ENCODE peak calls at places on chromosomes 12 and 14, in five cellular contexts. A is T-helper 2 cell; V is kidney tubule cell; F is NCI-H1436 treated with DMSO at 0.1 percent for 48 hours; Y is CD4-positive, alpha-beta memory T cell. W is an unnamed sample.

GRCh38 chr12:6821674-6822433 is at the start of gene GPR162:
- DNase-seq in A (no peak), V (no peak), F (no peak), Y (no peak), W (peak)

GRCh38 chr14:36339817-36340216 is 19.4 kb upstream of the MBIP start:
- DNase-seq in A (no peak), V (no peak), F (no peak), Y (no peak), W (no peak)

GRCh38 chr12:93742086-93742934 is 65.1 kb downstream of the CRADD start:
- DNase-seq in A (peak), V (peak), F (no peak), Y (peak), W (peak)

GRCh38 chr12:18400186-18400585 is 138.9 kb downstream of the PIK3C2G start:
- DNase-seq in A (no peak), V (no peak), F (no peak), Y (no peak), W (no peak)

GRCh38 chr12:122166422-122167327 is 7.3 kb downstream of the IL31 start:
- DNase-seq in A (peak), V (no peak), F (no peak), Y (no peak), W (no peak)

GRCh38 chr12:70645494-70646317 is 8.5 kb upstream of the PTPRB start:
- DNase-seq in A (no peak), V (peak), F (no peak), Y (no peak), W (peak)

GRCh38 chr12:59084758-59085383 is 164.6 kb upstream of the LRIG3 start:
- DNase-seq in A (no peak), V (no peak), F (no peak), Y (no peak), W (no peak)

GRCh38 chr14:68199465-68200145 is 380.0 kb downstream of the RAD51B start:
- DNase-seq in A (no peak), V (peak), F (no peak), Y (no peak), W (no peak)

GRCh38 chr12:2884810-2885209 is 5.9 kb upstream of the TULP3 start:
- DNase-seq in A (no peak), V (peak), F (no peak), Y (no peak), W (peak)

GRCh38 chr14:76293923-76294322 is 82.0 kb upstream of the ESRRB start:
- DNase-seq in A (no peak), V (peak), F (no peak), Y (no peak), W (peak)

GRCh38 chr14:64417042-64417770 is 29.1 kb downstream of the MTHFD1 start:
- DNase-seq in A (no peak), V (peak), F (no peak), Y (no peak), W (no peak)

GRCh38 chr12:14691560-14691959 is 4.8 kb downstream of the GUCY2C start:
- DNase-seq in A (no peak), V (no peak), F (no peak), Y (no peak), W (peak)

GRCh38 chr12:49707127-49707811 is at the start of gene FMNL3:
- DNase-seq in A (peak), V (peak), F (peak), Y (peak), W (peak)

GRCh38 chr12:123027726-123028445 is 47.4 kb downstream of the ARL6IP4 start:
- DNase-seq in A (no peak), V (no peak), F (no peak), Y (no peak), W (no peak)

GRCh38 chr12:67925077-67925476 is 64.2 kb upstream of the IFNG-AS1 start:
- DNase-seq in A (no peak), V (no peak), F (no peak), Y (no peak), W (peak)

GRCh38 chr14:53946404-53947400 is 9.9 kb downstream of the BMP4 start:
- DNase-seq in A (no peak), V (no peak), F (no peak), Y (no peak), W (peak)

GRCh38 chr12:123807670-123808069 is 45.6 kb downstream of the DNAH10 start:
- DNase-seq in A (no peak), V (no peak), F (no peak), Y (no peak), W (no peak)

GRCh38 chr12:51270067-51270846 is at the start of gene SMAGP:
- DNase-seq in A (no peak), V (peak), F (no peak), Y (peak), W (peak)

GRCh38 chr12:76236640-76237039 is 111.6 kb downstream of the BBS10 start:
- DNase-seq in A (no peak), V (peak), F (no peak), Y (no peak), W (peak)

GRCh38 chr12:47280543-47281330 is 201.0 kb upstream of the AMIGO2 start:
- DNase-seq in A (no peak), V (no peak), F (no peak), Y (no peak), W (no peak)

GRCh38 chr14:102424520-102424919 is 61.8 kb downstream of the TECPR2 start:
- DNase-seq in A (no peak), V (no peak), F (no peak), Y (no peak), W (no peak)

GRCh38 chr12:47736877-47737676 is 11.8 kb upstream of the ENDOU start:
- DNase-seq in A (no peak), V (no peak), F (no peak), Y (no peak), W (no peak)

GRCh38 chr12:53973093-53974042 is at the start of gene HOXC11:
- DNase-seq in A (no peak), V (peak), F (no peak), Y (no peak), W (no peak)

GRCh38 chr12:13278249-13278787 is 81.8 kb downstream of the EMP1 start:
- DNase-seq in A (peak), V (peak), F (no peak), Y (peak), W (peak)

GRCh38 chr12:56333679-56334489 is at the start of gene PAN2:
- DNase-seq in A (peak), V (peak), F (peak), Y (peak), W (peak)

GRCh38 chr12:52055781-52056711 is 4.8 kb downstream of the NR4A1 start:
- DNase-seq in A (no peak), V (no peak), F (no peak), Y (no peak), W (no peak)

GRCh38 chr12:57129311-57130288 is 1.3 kb downstream of the LRP1 start:
- DNase-seq in A (no peak), V (no peak), F (no peak), Y (no peak), W (no peak)

GRCh38 chr14:54211562-54212308 is 185.1 kb upstream of the CDKN3 start:
- DNase-seq in A (no peak), V (peak), F (no peak), Y (no peak), W (no peak)

W was measured in DMS53.